ENCODE peak calls at places on chromosomes 11 and 22, in seven cellular contexts. One of them, this sample, is unnamed.

GRCh38 chr11:128559496-128560103 is 27.8 kb downstream of the ETS1 start:
- DNase-seq in Karpas-422: no peak
- DNase-seq in NCI-H1105 treated with DMSO at 0.1 percent for 48 hours: no peak
- DNase-seq in stimulated activated CD4-positive, alpha-beta T cell treated with anti-CD3 and anti-CD28 coated beads, Interleukin-12 subunit alpha, Interleukin-12 subunit beta, amount 100 ng/mL, for 24 hours: no peak
- DNase-seq in HFFc6: no peak
- DNase-seq in stomach: no peak
- DNase-seq in GM12878: no peak
- DNase-seq in this sample: no peak

GRCh38 chr11:74707602-74708510 is 23.4 kb downstream of the CHRDL2 start:
- DNase-seq in Karpas-422: no peak
- DNase-seq in NCI-H1105 treated with DMSO at 0.1 percent for 48 hours: no peak
- DNase-seq in stimulated activated CD4-positive, alpha-beta T cell treated with anti-CD3 and anti-CD28 coated beads, Interleukin-12 subunit alpha, Interleukin-12 subunit beta, amount 100 ng/mL, for 24 hours: no peak
- DNase-seq in HFFc6: no peak
- DNase-seq in stomach: no peak
- DNase-seq in GM12878: no peak
- DNase-seq in this sample: no peak

GRCh38 chr22:50250555-50251471 is at the start of gene HDAC10:
- DNase-seq in Karpas-422: peak
- DNase-seq in NCI-H1105 treated with DMSO at 0.1 percent for 48 hours: peak
- DNase-seq in stimulated activated CD4-positive, alpha-beta T cell treated with anti-CD3 and anti-CD28 coated beads, Interleukin-12 subunit alpha, Interleukin-12 subunit beta, amount 100 ng/mL, for 24 hours: peak
- DNase-seq in HFFc6: peak
- DNase-seq in stomach: peak
- DNase-seq in GM12878: peak
- DNase-seq in this sample: peak

GRCh38 chr11:13169709-13170108 is 107.9 kb upstream of the BMAL1 start:
- DNase-seq in Karpas-422: no peak
- DNase-seq in NCI-H1105 treated with DMSO at 0.1 percent for 48 hours: peak
- DNase-seq in stimulated activated CD4-positive, alpha-beta T cell treated with anti-CD3 and anti-CD28 coated beads, Interleukin-12 subunit alpha, Interleukin-12 subunit beta, amount 100 ng/mL, for 24 hours: no peak
- DNase-seq in HFFc6: peak
- DNase-seq in stomach: no peak
- DNase-seq in GM12878: no peak
- DNase-seq in this sample: no peak

GRCh38 chr11:87281496-87281895 is 243.8 kb downstream of the TMEM135 start:
- DNase-seq in Karpas-422: peak
- DNase-seq in NCI-H1105 treated with DMSO at 0.1 percent for 48 hours: no peak
- DNase-seq in stimulated activated CD4-positive, alpha-beta T cell treated with anti-CD3 and anti-CD28 coated beads, Interleukin-12 subunit alpha, Interleukin-12 subunit beta, amount 100 ng/mL, for 24 hours: no peak
- DNase-seq in HFFc6: peak
- DNase-seq in stomach: no peak
- DNase-seq in GM12878: no peak
- DNase-seq in this sample: no peak

GRCh38 chr11:73598719-73599379 is 937 bp upstream of the FAM168A start:
- DNase-seq in Karpas-422: no peak
- DNase-seq in NCI-H1105 treated with DMSO at 0.1 percent for 48 hours: peak
- DNase-seq in stimulated activated CD4-positive, alpha-beta T cell treated with anti-CD3 and anti-CD28 coated beads, Interleukin-12 subunit alpha, Interleukin-12 subunit beta, amount 100 ng/mL, for 24 hours: no peak
- DNase-seq in HFFc6: no peak
- DNase-seq in stomach: no peak
- DNase-seq in GM12878: no peak
- DNase-seq in this sample: no peak

GRCh38 chr22:18156878-18157713 is 7.1 kb downstream of the USP18 start:
- DNase-seq in Karpas-422: peak
- DNase-seq in NCI-H1105 treated with DMSO at 0.1 percent for 48 hours: peak
- DNase-seq in stimulated activated CD4-positive, alpha-beta T cell treated with anti-CD3 and anti-CD28 coated beads, Interleukin-12 subunit alpha, Interleukin-12 subunit beta, amount 100 ng/mL, for 24 hours: peak
- DNase-seq in HFFc6: peak
- DNase-seq in stomach: peak
- DNase-seq in GM12878: no peak
- DNase-seq in this sample: peak

GRCh38 chr11:48900131-48900800 is 83.4 kb downstream of the TRIM51G start:
- DNase-seq in Karpas-422: no peak
- DNase-seq in NCI-H1105 treated with DMSO at 0.1 percent for 48 hours: no peak
- DNase-seq in stimulated activated CD4-positive, alpha-beta T cell treated with anti-CD3 and anti-CD28 coated beads, Interleukin-12 subunit alpha, Interleukin-12 subunit beta, amount 100 ng/mL, for 24 hours: no peak
- DNase-seq in HFFc6: no peak
- DNase-seq in stomach: no peak
- DNase-seq in GM12878: no peak
- DNase-seq in this sample: no peak

This sample was measured in nephron progenitor cell.